ENCODE peak calls at places on chromosomes 4 and X, in five cellular contexts. P, W, O, I and V are unnamed samples.

GRCh38 chrX:26873736-26874135 is 589.4 kb downstream of the PPP4R3C start:
- DNase-seq in P (no peak), W (no peak), O (no peak), I (no peak), V (no peak)

GRCh38 chrX:133792198-133792953 is 193.0 kb downstream of the GPC3 start:
- DNase-seq in P (peak; percentile 89), W (peak; percentile 47), O (peak; percentile 83), I (peak; percentile 78), V (peak; percentile 40)

GRCh38 chrX:27491397-27491796 is 28.3 kb upstream of the PPP4R3C start:
- DNase-seq in P (no peak), W (no peak), O (no peak), I (no peak), V (no peak)

GRCh38 chr4:170089274-170089742 is 448 bp downstream of the AADAT start:
- DNase-seq in P (no peak), W (no peak), O (peak; percentile 49), I (peak; percentile 21), V (no peak)

GRCh38 chr4:142044271-142044670 is 407.9 kb downstream of the IL15 start:
- DNase-seq in P (no peak), W (no peak), O (no peak), I (no peak), V (peak; percentile 19)

GRCh38 chrX:135480076-135480475 is 40.4 kb upstream of the INTS6L start:
- DNase-seq in P (no peak), W (no peak), O (no peak), I (no peak), V (no peak)

GRCh38 chr4:123832173-123833026 is 435.8 kb downstream of the SPRY1 start:
- DNase-seq in P (peak; percentile 87), W (no peak), O (peak; percentile 91), I (no peak), V (peak; percentile 99)

GRCh38 chrX:137052641-137053235 is 18.9 kb upstream of the GPR101 start:
- DNase-seq in P (peak; percentile 73), W (no peak), O (no peak), I (no peak), V (no peak)

GRCh38 chr4:17817027-17817426 is 6.2 kb downstream of the NCAPG start:
- DNase-seq in P (no peak), W (peak; percentile 33), O (peak; percentile 56), I (no peak), V (peak; percentile 40)

GRCh38 chr4:7813674-7814073 is 126.0 kb downstream of the AFAP1 start:
- DNase-seq in P (peak; percentile 25), W (no peak), O (peak; percentile 34), I (no peak), V (no peak)

GRCh38 chr4:169164669-169165415 is 105.9 kb downstream of the SH3RF1 start:
- DNase-seq in P (no peak), W (no peak), O (no peak), I (no peak), V (no peak)

GRCh38 chrX:4382273-4382672 is 668.8 kb upstream of the PRKX start:
- DNase-seq in P (no peak), W (no peak), O (no peak), I (no peak), V (no peak)

DNA sequence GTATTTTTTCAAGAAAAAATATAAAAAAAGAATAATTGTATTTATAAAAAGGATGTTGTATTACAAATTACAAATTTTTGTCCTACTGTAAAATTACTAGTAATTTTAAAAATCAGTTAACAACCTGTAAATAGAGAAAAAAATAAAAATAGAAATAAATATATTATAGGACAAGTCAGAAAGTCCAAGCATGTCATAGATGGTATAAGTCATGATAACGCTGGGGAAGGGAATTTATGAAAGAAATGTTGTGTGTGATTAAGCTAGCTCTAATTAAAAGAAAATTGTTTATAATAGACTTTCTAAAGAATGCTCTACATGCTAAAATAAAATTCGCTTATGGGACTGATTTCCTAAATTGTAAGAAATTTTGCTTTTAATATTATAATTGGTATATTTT is 2329.9 kb downstream of the ARAP2 start:
- DNase-seq in P (no peak), W (no peak), O (peak; percentile 1), I (no peak), V (no peak)
- TF ChIP-seq CTCF in P (no peak), W (no peak), O (no peak), I (no peak), V (no peak)

GRCh38 chrX:139831689-139832456 is 101.0 kb downstream of the ATP11C start:
- DNase-seq in P (no peak), W (no peak), O (peak; percentile 81), I (no peak), V (peak; percentile 54)
- TF ChIP-seq CTCF in P (no peak), W (no peak), O (no peak), I (no peak), V (no peak)

GRCh38 chr4:125283702-125284279 is 31.0 kb upstream of the FAT4 start:
- DNase-seq in P (no peak), W (peak; percentile 24), O (peak; percentile 57), I (peak; percentile 1), V (no peak)
- TF ChIP-seq CTCF in P (no peak), W (no peak), O (peak; percentile 60), I (peak; percentile 30), V (peak; percentile 28)

GRCh38 chr4:145870155-145871020 is 68.2 kb downstream of the ZNF827 start:
- DNase-seq in P (no peak), W (no peak), O (peak; percentile 35), I (no peak), V (no peak)

GRCh38 chr4:145867416-145867815 is 71.2 kb downstream of the ZNF827 start:
- DNase-seq in P (no peak), W (no peak), O (no peak), I (no peak), V (no peak)

GRCh38 chr4:145871209-145871608 is 67.4 kb downstream of the ZNF827 start:
- DNase-seq in P (no peak), W (no peak), O (no peak), I (no peak), V (no peak)

GRCh38 chr4:145865274-145865941 is 73.2 kb downstream of the ZNF827 start:
- DNase-seq in P (no peak), W (no peak), O (no peak), I (no peak), V (no peak)

GRCh38 chr4:145868637-145869409 is 69.8 kb downstream of the ZNF827 start:
- DNase-seq in P (no peak), W (peak; percentile 18), O (no peak), I (no peak), V (no peak)
- TF ChIP-seq CTCF in P (no peak), W (no peak), O (peak; percentile 18), I (no peak), V (no peak)

DNA sequence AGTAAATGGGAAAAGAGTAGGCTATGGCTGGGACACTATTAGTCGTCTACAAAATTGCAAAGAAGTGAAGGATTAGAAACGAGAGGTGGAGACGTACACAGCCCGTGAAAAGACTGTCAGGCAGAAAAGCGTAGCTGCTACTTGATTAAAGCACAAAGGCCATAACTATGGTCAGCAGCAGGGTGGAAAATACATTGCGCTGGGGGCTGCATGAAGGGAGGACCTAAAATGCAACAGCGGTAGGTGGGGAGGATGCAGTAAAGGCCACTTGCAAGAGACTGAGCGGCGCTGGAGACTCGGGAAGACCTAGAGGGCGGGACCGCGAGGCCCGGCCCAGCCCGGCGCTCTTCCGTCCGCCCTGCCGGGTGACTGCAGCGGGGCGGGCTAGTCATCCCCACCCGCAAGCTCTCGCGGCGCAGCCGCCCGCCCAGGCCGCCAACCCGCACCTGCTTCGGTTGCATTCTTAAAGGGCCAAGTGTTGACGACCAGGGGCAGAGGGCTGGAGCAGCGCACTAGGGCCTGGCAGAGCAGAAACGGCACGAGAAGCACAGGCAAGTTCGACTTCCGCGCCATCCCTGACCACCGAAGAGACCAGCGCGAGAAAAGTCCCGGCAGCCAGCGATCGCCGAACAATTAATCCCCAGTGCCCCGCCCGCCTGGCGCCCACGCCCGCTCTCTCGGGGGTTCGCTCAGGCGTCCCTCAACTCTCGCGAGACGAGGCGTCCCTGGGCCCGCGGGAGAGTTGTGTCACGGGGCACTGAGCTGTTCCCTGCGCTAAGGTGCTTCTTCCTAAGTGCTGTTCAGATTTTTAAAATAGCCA is at the start of gene AGA:
- DNase-seq in P (peak; percentile 99), W (peak; percentile 95), O (peak; percentile 98), I (peak; percentile 91), V (peak; percentile 74)
- TF ChIP-seq CTCF in P (no peak), W (no peak), O (no peak), I (no peak), V (no peak)

DNA sequence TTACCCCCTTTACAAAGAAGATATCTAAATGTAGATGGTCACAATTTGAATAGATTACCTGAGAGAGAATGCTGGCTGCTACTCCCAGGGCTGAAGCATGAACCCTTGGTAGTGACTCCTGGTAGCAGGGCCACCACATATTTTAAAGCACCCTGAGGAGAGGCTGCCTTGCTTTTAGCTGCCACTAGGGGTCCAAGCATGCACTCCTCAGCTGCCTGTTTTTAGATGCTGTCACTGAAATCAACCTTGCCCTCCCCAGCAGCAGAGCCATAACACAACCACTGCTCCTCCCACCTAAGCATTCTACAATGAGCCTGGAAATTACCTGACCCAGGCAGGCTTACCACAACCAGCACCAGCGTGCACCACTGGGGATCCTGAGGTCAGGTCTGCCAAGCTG is 850.9 kb downstream of the FAM133A start:
- DNase-seq in P (no peak), W (peak; percentile 0), O (peak; percentile 10), I (no peak), V (no peak)
- TF ChIP-seq CTCF in P (no peak), W (no peak), O (peak; percentile 12), I (no peak), V (no peak)

GRCh38 chr4:118772149-118773081 is 63.5 kb downstream of the SEC24D start:
- DNase-seq in P (no peak), W (peak; percentile 44), O (peak; percentile 56), I (no peak), V (no peak)
- TF ChIP-seq CTCF in P (no peak), W (peak; percentile 3), O (peak; percentile 39), I (no peak), V (peak; percentile 25)

DNA sequence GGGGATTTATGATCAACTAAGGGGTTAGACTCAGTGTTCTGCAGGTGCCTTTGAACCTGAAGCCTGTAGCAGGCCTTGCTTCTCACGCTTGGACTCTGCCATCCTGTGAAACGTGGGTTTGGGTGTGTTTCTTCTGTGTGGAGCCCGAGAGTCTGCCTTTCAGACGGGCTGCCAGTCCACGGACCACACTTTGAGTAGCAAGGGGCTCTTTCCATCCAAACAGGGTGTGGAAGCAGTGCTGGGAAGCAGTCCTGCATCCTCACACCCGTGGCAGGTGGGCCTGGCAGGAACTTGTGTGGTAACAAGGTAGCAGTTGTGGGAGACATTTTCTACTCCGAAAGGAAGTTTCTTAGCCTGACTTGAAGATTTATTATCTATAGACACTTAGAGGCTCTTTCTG is 22.7 kb downstream of the RGS12 start:
- DNase-seq in P (no peak), W (no peak), O (no peak), I (no peak), V (no peak)
- TF ChIP-seq CTCF in P (no peak), W (no peak), O (no peak), I (no peak), V (no peak)